ENCODE peak calls at places on chromosomes 12 and 14, in seven cellular contexts. M, U, Q, D, N, A and P are unnamed samples.

GRCh38 chr12:63968685-63969084 is 124.2 kb downstream of the SRGAP1 start:
- DNase-seq in M (no peak), U (no peak), Q (no peak), D (no peak), N (no peak), A (no peak), P (no peak)

GRCh38 chr12:89768586-89769482 is 60.2 kb upstream of the ATP2B1 start:
- DNase-seq in M (peak; percentile 98), U (no peak), Q (peak; percentile 10), D (peak; percentile 74), N (peak; percentile 77), A (peak; percentile 61), P (peak; percentile 97)

GRCh38 chr12:72084061-72084460 is 145.4 kb downstream of the TPH2 start:
- DNase-seq in M (no peak), U (no peak), Q (no peak), D (no peak), N (no peak), A (no peak), P (no peak)

GRCh38 chr12:132475304-132476037 is 14.5 kb upstream of the FBRSL1 start:
- DNase-seq in M (no peak), U (no peak), Q (no peak), D (no peak), N (no peak), A (no peak), P (no peak)

GRCh38 chr14:105629886-105630215 is 103.5 kb downstream of the TMEM121 start:
- DNase-seq in M (no peak), U (no peak), Q (no peak), D (no peak), N (no peak), A (no peak), P (no peak)

GRCh38 chr12:44162961-44163360 is 327.1 kb downstream of the TMEM117 start:
- DNase-seq in M (no peak), U (no peak), Q (no peak), D (no peak), N (no peak), A (no peak), P (no peak)

GRCh38 chr14:54711812-54712211 is 144.9 kb downstream of the SAMD4A start:
- DNase-seq in M (no peak), U (no peak), Q (no peak), D (no peak), N (no peak), A (no peak), P (no peak)

GRCh38 chr14:61476737-61477410 is 155.5 kb downstream of the PRKCH start:
- DNase-seq in M (peak; percentile 99), U (no peak), Q (peak; percentile 37), D (peak; percentile 83), N (peak; percentile 99), A (peak; percentile 64), P (peak; percentile 93)

GRCh38 chr14:20343855-20344205 is 395 bp downstream of the PARP2 start:
- DNase-seq in M (peak; percentile 48), U (no peak), Q (no peak), D (no peak), N (peak; percentile 26), A (no peak), P (peak; percentile 13)

GRCh38 chr12:131860472-131861260 is 32.5 kb downstream of the MMP17 start:
- DNase-seq in M (peak; percentile 57), U (no peak), Q (peak; percentile 68), D (peak; percentile 66), N (peak; percentile 65), A (no peak), P (peak; percentile 86)

GRCh38 chr12:51077930-51078329 is 5.5 kb downstream of the CSRNP2 start:
- DNase-seq in M (peak; percentile 46), U (no peak), Q (no peak), D (no peak), N (peak; percentile 27), A (no peak), P (peak; percentile 36)

GRCh38 chr12:111100003-111100402 is 179.6 kb upstream of the MYL2 start:
- DNase-seq in M (no peak), U (no peak), Q (no peak), D (no peak), N (no peak), A (no peak), P (no peak)

GRCh38 chr14:79842270-79842669 is 369.0 kb downstream of the DIO2 start:
- DNase-seq in M (peak; percentile 92), U (no peak), Q (peak; percentile 48), D (no peak), N (peak; percentile 63), A (peak; percentile 28), P (peak; percentile 9)

GRCh38 chr14:41604793-41605534 is 1.7 kb upstream of the LRFN5 start:
- DNase-seq in M (peak; percentile 86), U (no peak), Q (peak; percentile 4), D (no peak), N (peak; percentile 92), A (peak; percentile 77), P (peak; percentile 66)
- H3K4me3 ChIP-seq in M (peak overlapping the region; percentile 77), U (peak overlapping the region; percentile 71), Q (no peak overlapping the region), D (peak overlapping the region; percentile 33), N (peak overlapping the region; percentile 62), A (peak overlapping the region; percentile 65), P (peak overlapping the region; percentile 65)

GRCh38 chr14:32244404-32244803 is 41.3 kb upstream of the RNU6-8 start:
- DNase-seq in M (no peak), U (no peak), Q (no peak), D (no peak), N (no peak), A (no peak), P (peak; percentile 29)
- TF ChIP-seq CTCF in M (peak; percentile 29), U (no peak), Q (peak; percentile 36), D (peak; percentile 4), N (no peak), A (peak; percentile 19), P (peak; percentile 46)

GRCh38 chr14:101076451-101077220 is 173.1 kb upstream of the RTL1 start:
- DNase-seq in M (no peak), U (no peak), Q (no peak), D (no peak), N (no peak), A (no peak), P (no peak)

GRCh38 chr14:101075801-101076413 is 172.4 kb upstream of the RTL1 start:
- DNase-seq in M (no peak), U (no peak), Q (no peak), D (peak; percentile 23), N (no peak), A (no peak), P (no peak)

GRCh38 chr14:101078892-101079221 is 175.3 kb upstream of the RTL1 start:
- DNase-seq in M (no peak), U (no peak), Q (no peak), D (peak; percentile 24), N (no peak), A (no peak), P (no peak)

GRCh38 chr14:101078105-101078891 is 174.8 kb upstream of the RTL1 start:
- DNase-seq in M (no peak), U (no peak), Q (no peak), D (peak; percentile 8), N (no peak), A (no peak), P (no peak)

DNA sequence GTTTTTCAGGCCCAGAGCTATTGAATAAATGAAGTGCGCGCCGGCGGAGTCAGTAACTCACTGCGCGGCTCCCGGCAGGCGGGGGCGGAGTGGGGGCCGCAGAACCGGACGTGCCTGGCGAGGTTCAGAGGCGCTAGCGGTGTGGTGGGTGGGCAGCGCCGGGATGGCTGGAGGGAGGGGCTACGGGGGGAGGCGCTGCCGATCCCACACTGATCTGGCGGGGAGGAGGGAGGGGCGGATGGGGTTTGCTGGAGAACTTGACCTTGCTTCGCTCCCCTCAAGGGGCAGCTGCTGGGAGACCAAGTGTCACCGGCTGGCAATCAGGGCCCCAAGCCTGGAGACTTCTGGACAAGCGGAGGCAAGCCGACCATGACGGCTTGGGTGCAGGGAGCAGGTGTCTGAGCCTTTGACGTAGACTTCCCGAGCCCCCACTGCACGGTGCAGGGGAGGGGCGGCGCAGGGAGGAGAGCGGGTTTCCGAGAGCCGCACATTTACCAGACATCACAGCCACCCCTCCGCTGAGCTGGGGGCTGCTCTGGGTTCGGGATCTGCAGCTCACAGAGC is 174.1 kb upstream of the RTL1 start:
- DNase-seq in M (peak; percentile 33), U (no peak), Q (peak; percentile 64), D (peak; percentile 28), N (peak; percentile 29), A (no peak), P (no peak)
- H3K4me3 ChIP-seq in M (no peak overlapping the region), U (peak overlapping the region; percentile 27), Q (peak overlapping the region; percentile 34), D (no peak overlapping the region), N (no peak overlapping the region), A (peak overlapping the region; percentile 19), P (no peak overlapping the region)

GRCh38 chr14:68789798-68790655 is 2.8 kb downstream of the ZFP36L1 start:
- DNase-seq in M (no peak), U (no peak), Q (no peak), D (peak; percentile 70), N (peak; percentile 61), A (no peak), P (peak; percentile 53)

GRCh38 chr14:68787235-68787727 is 5.6 kb downstream of the ZFP36L1 start:
- DNase-seq in M (no peak), U (no peak), Q (no peak), D (peak; percentile 70), N (no peak), A (no peak), P (no peak)

GRCh38 chr14:68790656-68791077 is 2.2 kb downstream of the ZFP36L1 start:
- DNase-seq in M (no peak), U (no peak), Q (no peak), D (peak; percentile 67), N (peak; percentile 37), A (no peak), P (no peak)

GRCh38 chr14:68788275-68789001 is 4.4 kb downstream of the ZFP36L1 start:
- DNase-seq in M (no peak), U (no peak), Q (no peak), D (no peak), N (peak; percentile 26), A (no peak), P (no peak)

GRCh38 chr14:68789002-68789797 is 3.7 kb downstream of the ZFP36L1 start:
- DNase-seq in M (peak; percentile 74), U (no peak), Q (peak; percentile 91), D (peak; percentile 96), N (peak; percentile 83), A (peak; percentile 60), P (peak; percentile 79)
- TF ChIP-seq CTCF in M (peak; percentile 89), U (peak; percentile 62), Q (peak; percentile 97), D (peak; percentile 77), N (peak; percentile 65), A (peak; percentile 80), P (peak; percentile 67)

GRCh38 chr12:28550757-28551381 is 360.6 kb downstream of the CCDC91 start:
- DNase-seq in M (peak; percentile 86), U (no peak), Q (no peak), D (no peak), N (peak; percentile 48), A (no peak), P (peak; percentile 64)
- H3K4me3 ChIP-seq in M (no peak overlapping the region), U (no peak overlapping the region), Q (no peak overlapping the region), D (no peak overlapping the region), N (no peak overlapping the region), A (no peak overlapping the region), P (no peak overlapping the region)

GRCh38 chr12:124680863-124681778 is 113.7 kb upstream of the NCOR2 start:
- DNase-seq in M (peak; percentile 95), U (peak; percentile 66), Q (peak; percentile 73), D (no peak), N (peak; percentile 70), A (peak; percentile 68), P (peak; percentile 89)
- TF ChIP-seq CTCF in M (peak; percentile 51), U (peak; percentile 16), Q (peak; percentile 52), D (peak; percentile 23), N (peak; percentile 39), A (peak; percentile 37), P (peak; percentile 44)